ENCODE peak calls at places on chromosomes 12 and 14, in nine cellular contexts. One of them, this sample, is unnamed.

GRCh38 chr12:6355491-6356373 is 13.9 kb upstream of the TNFRSF1A start:
- DNase-seq in substantia nigra: no peak
- DNase-seq in astrocyte: no peak
- DNase-seq in CD4-positive, alpha-beta T cell: no peak
- DNase-seq in pancreas: no peak
- DNase-seq in CD8-positive, alpha-beta T cell: no peak
- DNase-seq in RWPE1: no peak
- DNase-seq in stomach: no peak
- DNase-seq in psoas muscle: no peak
- DNase-seq in this sample: no peak

GRCh38 chr14:93655078-93655750 is 133.1 kb downstream of the PRIMA1 start:
- DNase-seq in CD8-positive, alpha-beta T cell: no peak
- DNase-seq in stomach: no peak
- DNase-seq in psoas muscle: no peak
- DNase-seq in astrocyte: peak
- DNase-seq in CD4-positive, alpha-beta T cell: no peak
- DNase-seq in pancreas: no peak
- DNase-seq in RWPE1: peak
- DNase-seq in substantia nigra: no peak
- DNase-seq in this sample: no peak

GRCh38 chr12:52441320-52441911 is 7.2 kb upstream of the KRT75 start:
- DNase-seq in CD8-positive, alpha-beta T cell: no peak
- DNase-seq in RWPE1: peak
- DNase-seq in CD4-positive, alpha-beta T cell: no peak
- DNase-seq in substantia nigra: no peak
- DNase-seq in psoas muscle: no peak
- DNase-seq in pancreas: no peak
- DNase-seq in astrocyte: peak
- DNase-seq in stomach: no peak
- DNase-seq in this sample: peak

GRCh38 chr14:30223385-30223785 is 295.7 kb upstream of the PRKD1 start:
- DNase-seq in stomach: peak
- DNase-seq in psoas muscle: peak
- DNase-seq in pancreas: peak
- DNase-seq in astrocyte: peak
- DNase-seq in substantia nigra: no peak
- DNase-seq in CD8-positive, alpha-beta T cell: no peak
- DNase-seq in CD4-positive, alpha-beta T cell: no peak
- DNase-seq in RWPE1: peak
- DNase-seq in this sample: peak

GRCh38 chr12:24625103-24625502 is 323.8 kb downstream of the BCAT1 start:
- DNase-seq in stomach: no peak
- DNase-seq in psoas muscle: no peak
- DNase-seq in CD4-positive, alpha-beta T cell: no peak
- DNase-seq in pancreas: no peak
- DNase-seq in substantia nigra: no peak
- DNase-seq in astrocyte: no peak
- DNase-seq in RWPE1: no peak
- DNase-seq in CD8-positive, alpha-beta T cell: no peak
- DNase-seq in this sample: no peak

GRCh38 chr12:108112815-108113556 is 16.1 kb upstream of the WSCD2 start:
- DNase-seq in pancreas: no peak
- DNase-seq in CD4-positive, alpha-beta T cell: no peak
- DNase-seq in stomach: no peak
- DNase-seq in astrocyte: no peak
- DNase-seq in CD8-positive, alpha-beta T cell: no peak
- DNase-seq in RWPE1: no peak
- DNase-seq in psoas muscle: no peak
- DNase-seq in substantia nigra: no peak
- DNase-seq in this sample: no peak

GRCh38 chr12:19643635-19644034 is 204.3 kb downstream of the AEBP2 start:
- DNase-seq in psoas muscle: no peak
- DNase-seq in CD4-positive, alpha-beta T cell: no peak
- DNase-seq in CD8-positive, alpha-beta T cell: no peak
- DNase-seq in pancreas: no peak
- DNase-seq in stomach: no peak
- DNase-seq in RWPE1: peak
- DNase-seq in astrocyte: peak
- DNase-seq in substantia nigra: no peak
- DNase-seq in this sample: no peak

GRCh38 chr12:112151766-112152541 is 26.6 kb downstream of the TRAFD1 start:
- DNase-seq in astrocyte: no peak
- DNase-seq in substantia nigra: no peak
- DNase-seq in CD4-positive, alpha-beta T cell: no peak
- DNase-seq in CD8-positive, alpha-beta T cell: no peak
- DNase-seq in psoas muscle: no peak
- DNase-seq in stomach: no peak
- DNase-seq in RWPE1: no peak
- DNase-seq in pancreas: peak
- DNase-seq in this sample: no peak

GRCh38 chr12:64782181-64782580 is 23.0 kb upstream of the GNS start:
- DNase-seq in CD4-positive, alpha-beta T cell: no peak
- DNase-seq in pancreas: no peak
- DNase-seq in CD8-positive, alpha-beta T cell: no peak
- DNase-seq in RWPE1: no peak
- DNase-seq in stomach: no peak
- DNase-seq in astrocyte: no peak
- DNase-seq in psoas muscle: no peak
- DNase-seq in substantia nigra: no peak
- DNase-seq in this sample: no peak

GRCh38 chr12:12804432-12804886 is 8.7 kb upstream of the DDX47 start:
- DNase-seq in CD8-positive, alpha-beta T cell: no peak
- DNase-seq in astrocyte: peak
- DNase-seq in pancreas: no peak
- DNase-seq in stomach: no peak
- DNase-seq in CD4-positive, alpha-beta T cell: no peak
- DNase-seq in substantia nigra: no peak
- DNase-seq in RWPE1: peak
- DNase-seq in psoas muscle: no peak
- DNase-seq in this sample: peak

GRCh38 chr12:75893758-75894157 is 137.8 kb downstream of the PHLDA1 start:
- DNase-seq in CD8-positive, alpha-beta T cell: no peak
- DNase-seq in pancreas: no peak
- DNase-seq in stomach: no peak
- DNase-seq in CD4-positive, alpha-beta T cell: no peak
- DNase-seq in substantia nigra: no peak
- DNase-seq in astrocyte: no peak
- DNase-seq in RWPE1: no peak
- DNase-seq in psoas muscle: no peak
- DNase-seq in this sample: no peak

GRCh38 chr12:109432431-109432830 is 44.7 kb downstream of the KCTD10 start:
- DNase-seq in substantia nigra: no peak
- DNase-seq in CD4-positive, alpha-beta T cell: no peak
- DNase-seq in RWPE1: peak
- DNase-seq in pancreas: no peak
- DNase-seq in psoas muscle: no peak
- DNase-seq in CD8-positive, alpha-beta T cell: no peak
- DNase-seq in astrocyte: no peak
- DNase-seq in stomach: no peak
- DNase-seq in this sample: peak

GRCh38 chr14:50396636-50397460 is at the start of gene CDKL1:
- DNase-seq in psoas muscle: peak
- DNase-seq in pancreas: peak
- DNase-seq in astrocyte: peak
- DNase-seq in stomach: peak
- DNase-seq in CD4-positive, alpha-beta T cell: peak
- DNase-seq in CD8-positive, alpha-beta T cell: peak
- DNase-seq in substantia nigra: peak
- DNase-seq in RWPE1: peak
- DNase-seq in this sample: no peak

GRCh38 chr12:88691811-88692210 is 111.5 kb upstream of the KITLG start:
- DNase-seq in astrocyte: no peak
- DNase-seq in stomach: no peak
- DNase-seq in pancreas: no peak
- DNase-seq in RWPE1: no peak
- DNase-seq in psoas muscle: no peak
- DNase-seq in CD4-positive, alpha-beta T cell: no peak
- DNase-seq in substantia nigra: no peak
- DNase-seq in CD8-positive, alpha-beta T cell: no peak
- DNase-seq in this sample: no peak

GRCh38 chr14:94368956-94369355 is 19.4 kb downstream of the SERPINA1 start:
- DNase-seq in astrocyte: no peak
- DNase-seq in RWPE1: no peak
- DNase-seq in psoas muscle: no peak
- DNase-seq in CD8-positive, alpha-beta T cell: no peak
- DNase-seq in substantia nigra: no peak
- DNase-seq in CD4-positive, alpha-beta T cell: no peak
- DNase-seq in pancreas: peak
- DNase-seq in stomach: no peak
- DNase-seq in this sample: no peak

GRCh38 chr14:89773644-89774316 is 180.8 kb downstream of the EFCAB11 start:
- DNase-seq in psoas muscle: peak
- DNase-seq in pancreas: peak
- DNase-seq in stomach: peak
- DNase-seq in CD4-positive, alpha-beta T cell: peak
- DNase-seq in astrocyte: peak
- DNase-seq in RWPE1: peak
- DNase-seq in CD8-positive, alpha-beta T cell: peak
- DNase-seq in substantia nigra: no peak
- DNase-seq in this sample: no peak

GRCh38 chr12:49952396-49953055 is 2.0 kb downstream of the AQP2 start:
- DNase-seq in CD4-positive, alpha-beta T cell: no peak
- DNase-seq in astrocyte: no peak
- DNase-seq in substantia nigra: no peak
- DNase-seq in pancreas: peak
- DNase-seq in CD8-positive, alpha-beta T cell: no peak
- DNase-seq in psoas muscle: no peak
- DNase-seq in stomach: no peak
- DNase-seq in RWPE1: no peak
- DNase-seq in this sample: no peak

GRCh38 chr12:10358969-10359368 is 30.9 kb downstream of the KLRK1 start:
- DNase-seq in astrocyte: no peak
- DNase-seq in RWPE1: no peak
- DNase-seq in pancreas: no peak
- DNase-seq in CD4-positive, alpha-beta T cell: no peak
- DNase-seq in CD8-positive, alpha-beta T cell: no peak
- DNase-seq in psoas muscle: no peak
- DNase-seq in substantia nigra: no peak
- DNase-seq in stomach: no peak
- DNase-seq in this sample: no peak
- H3K27ac ChIP-seq in astrocyte: no peak
- H3K27ac ChIP-seq in RWPE1: no peak
- H3K27ac ChIP-seq in pancreas: no peak
- H3K27ac ChIP-seq in CD4-positive, alpha-beta T cell: no peak
- H3K27ac ChIP-seq in CD8-positive, alpha-beta T cell: no peak
- H3K27ac ChIP-seq in psoas muscle: no peak
- H3K27ac ChIP-seq in substantia nigra: no peak
- H3K27ac ChIP-seq in stomach: no peak
- H3K27ac ChIP-seq in this sample: no peak

GRCh38 chr14:29045237-29045636 is 278.6 kb downstream of the FOXG1 start:
- DNase-seq in stomach: no peak
- DNase-seq in astrocyte: no peak
- DNase-seq in CD8-positive, alpha-beta T cell: no peak
- DNase-seq in psoas muscle: no peak
- DNase-seq in RWPE1: no peak
- DNase-seq in pancreas: no peak
- DNase-seq in CD4-positive, alpha-beta T cell: no peak
- DNase-seq in substantia nigra: no peak
- DNase-seq in this sample: no peak
- H3K27ac ChIP-seq in stomach: no peak
- H3K27ac ChIP-seq in astrocyte: no peak
- H3K27ac ChIP-seq in CD8-positive, alpha-beta T cell: no peak
- H3K27ac ChIP-seq in psoas muscle: no peak
- H3K27ac ChIP-seq in RWPE1: no peak
- H3K27ac ChIP-seq in pancreas: no peak
- H3K27ac ChIP-seq in CD4-positive, alpha-beta T cell: no peak
- H3K27ac ChIP-seq in substantia nigra: no peak
- H3K27ac ChIP-seq in this sample: no peak

GRCh38 chr12:93090768-93091172 is 161.7 kb upstream of the EEA1 start:
- DNase-seq in psoas muscle: no peak
- DNase-seq in substantia nigra: no peak
- DNase-seq in CD4-positive, alpha-beta T cell: no peak
- DNase-seq in RWPE1: peak
- DNase-seq in pancreas: no peak
- DNase-seq in CD8-positive, alpha-beta T cell: no peak
- DNase-seq in stomach: no peak
- DNase-seq in astrocyte: peak
- DNase-seq in this sample: peak
- H3K27ac ChIP-seq in psoas muscle: no peak
- H3K27ac ChIP-seq in substantia nigra: no peak
- H3K27ac ChIP-seq in CD4-positive, alpha-beta T cell: no peak
- H3K27ac ChIP-seq in RWPE1: no peak
- H3K27ac ChIP-seq in pancreas: no peak
- H3K27ac ChIP-seq in CD8-positive, alpha-beta T cell: no peak
- H3K27ac ChIP-seq in stomach: no peak
- H3K27ac ChIP-seq in astrocyte: peak
- H3K27ac ChIP-seq in this sample: peak

DNA sequence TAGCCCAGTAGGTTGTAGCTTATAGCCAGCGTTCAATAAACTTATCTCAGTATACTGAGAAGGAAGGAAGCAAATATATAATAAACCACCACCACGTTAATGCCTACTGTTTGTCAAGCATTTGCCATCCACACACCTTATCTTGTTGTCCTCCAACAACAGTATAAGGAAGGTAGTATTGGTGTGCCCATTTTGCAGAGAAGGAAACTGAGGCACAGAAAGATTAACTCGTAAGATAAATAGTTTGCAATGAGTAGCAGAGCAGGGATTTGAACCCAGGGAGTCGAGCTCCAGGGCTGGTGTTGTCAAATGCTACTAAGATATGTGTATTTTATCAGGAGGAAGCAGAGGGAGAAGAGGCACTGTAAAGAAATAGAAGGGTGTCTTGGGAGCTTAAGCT is 27.8 kb upstream of the FOS start:
- DNase-seq in pancreas: no peak
- DNase-seq in astrocyte: no peak
- DNase-seq in CD4-positive, alpha-beta T cell: no peak
- DNase-seq in psoas muscle: no peak
- DNase-seq in substantia nigra: no peak
- DNase-seq in RWPE1: no peak
- DNase-seq in CD8-positive, alpha-beta T cell: no peak
- DNase-seq in stomach: no peak
- DNase-seq in this sample: no peak
- H3K27ac ChIP-seq in pancreas: no peak
- H3K27ac ChIP-seq in astrocyte: no peak
- H3K27ac ChIP-seq in CD4-positive, alpha-beta T cell: peak
- H3K27ac ChIP-seq in psoas muscle: peak
- H3K27ac ChIP-seq in substantia nigra: no peak
- H3K27ac ChIP-seq in RWPE1: peak
- H3K27ac ChIP-seq in CD8-positive, alpha-beta T cell: no peak
- H3K27ac ChIP-seq in stomach: no peak
- H3K27ac ChIP-seq in this sample: no peak

This sample was measured in epithelial cell of prostate.